ENCODE peak calls at places on chromosomes 7 and 10, in ten cellular contexts. One of them, this sample, is unnamed. For H3K36me3, the result is how much of the 10 kb centered on the place peaks cover.

GRCh38 chr7:73851410-73852338 is 9.3 kb upstream of the TMEM270 start:
- DNase-seq in pancreas: no peak
- DNase-seq in naive thymus-derived CD4-positive, alpha-beta T cell: no peak
- DNase-seq in RWPE2: no peak
- DNase-seq in HCT116: peak
- DNase-seq in heart left ventricle: no peak
- DNase-seq in GM23248: peak
- DNase-seq in tibial nerve: no peak
- DNase-seq in ascending aorta: no peak
- DNase-seq in suprapubic skin: no peak
- DNase-seq in this sample: no peak

GRCh38 chr7:44403176-44403759 is 77.9 kb upstream of the CAMK2B start:
- DNase-seq in pancreas: no peak
- DNase-seq in naive thymus-derived CD4-positive, alpha-beta T cell: no peak
- DNase-seq in RWPE2: no peak
- DNase-seq in HCT116: no peak
- DNase-seq in heart left ventricle: no peak
- DNase-seq in GM23248: no peak
- DNase-seq in tibial nerve: no peak
- DNase-seq in ascending aorta: no peak
- DNase-seq in suprapubic skin: no peak
- DNase-seq in this sample: no peak

GRCh38 chr7:82624337-82624736 is 180.8 kb upstream of the CACNA2D1 start:
- DNase-seq in pancreas: no peak
- DNase-seq in naive thymus-derived CD4-positive, alpha-beta T cell: no peak
- DNase-seq in RWPE2: no peak
- DNase-seq in HCT116: no peak
- DNase-seq in heart left ventricle: no peak
- DNase-seq in GM23248: peak
- DNase-seq in tibial nerve: no peak
- DNase-seq in ascending aorta: no peak
- DNase-seq in suprapubic skin: no peak
- DNase-seq in this sample: no peak

GRCh38 chr7:157272351-157273207 is 64.2 kb upstream of the DNAJB6 start:
- DNase-seq in pancreas: no peak
- DNase-seq in naive thymus-derived CD4-positive, alpha-beta T cell: no peak
- DNase-seq in RWPE2: no peak
- DNase-seq in HCT116: no peak
- DNase-seq in heart left ventricle: no peak
- DNase-seq in GM23248: no peak
- DNase-seq in tibial nerve: no peak
- DNase-seq in ascending aorta: no peak
- DNase-seq in suprapubic skin: peak
- DNase-seq in this sample: no peak

GRCh38 chr7:4246536-4246935 is 435.6 kb upstream of the FOXK1 start:
- DNase-seq in pancreas: no peak
- DNase-seq in naive thymus-derived CD4-positive, alpha-beta T cell: no peak
- DNase-seq in RWPE2: no peak
- DNase-seq in HCT116: no peak
- DNase-seq in heart left ventricle: no peak
- DNase-seq in GM23248: no peak
- DNase-seq in tibial nerve: no peak
- DNase-seq in ascending aorta: no peak
- DNase-seq in suprapubic skin: no peak
- DNase-seq in this sample: no peak

GRCh38 chr7:113945018-113945938 is 26.5 kb upstream of the PPP1R3A start:
- DNase-seq in pancreas: no peak
- DNase-seq in naive thymus-derived CD4-positive, alpha-beta T cell: no peak
- DNase-seq in RWPE2: no peak
- DNase-seq in HCT116: no peak
- DNase-seq in heart left ventricle: no peak
- DNase-seq in GM23248: no peak
- DNase-seq in tibial nerve: no peak
- DNase-seq in ascending aorta: no peak
- DNase-seq in suprapubic skin: no peak
- DNase-seq in this sample: no peak

GRCh38 chr7:111026806-111027205 is 64.1 kb upstream of the LRRN3 start:
- DNase-seq in pancreas: no peak
- DNase-seq in naive thymus-derived CD4-positive, alpha-beta T cell: no peak
- DNase-seq in RWPE2: no peak
- DNase-seq in HCT116: no peak
- DNase-seq in heart left ventricle: no peak
- DNase-seq in GM23248: no peak
- DNase-seq in tibial nerve: no peak
- DNase-seq in ascending aorta: no peak
- DNase-seq in suprapubic skin: no peak
- DNase-seq in this sample: no peak

GRCh38 chr10:113444766-113445365 is 108.0 kb upstream of the HABP2 start:
- DNase-seq in pancreas: no peak
- DNase-seq in naive thymus-derived CD4-positive, alpha-beta T cell: no peak
- DNase-seq in RWPE2: no peak
- DNase-seq in HCT116: no peak
- DNase-seq in heart left ventricle: no peak
- DNase-seq in GM23248: no peak
- DNase-seq in tibial nerve: no peak
- DNase-seq in ascending aorta: no peak
- DNase-seq in suprapubic skin: no peak
- DNase-seq in this sample: no peak

GRCh38 chr7:78492146-78492545 is 693.6 kb downstream of the PHTF2 start:
- DNase-seq in pancreas: no peak
- DNase-seq in naive thymus-derived CD4-positive, alpha-beta T cell: no peak
- DNase-seq in RWPE2: no peak
- DNase-seq in HCT116: no peak
- DNase-seq in heart left ventricle: no peak
- DNase-seq in GM23248: no peak
- DNase-seq in tibial nerve: no peak
- DNase-seq in ascending aorta: no peak
- DNase-seq in suprapubic skin: no peak
- DNase-seq in this sample: no peak

GRCh38 chr10:580796-581195 is 108.7 kb downstream of the DIP2C start:
- DNase-seq in pancreas: no peak
- DNase-seq in naive thymus-derived CD4-positive, alpha-beta T cell: no peak
- DNase-seq in RWPE2: no peak
- DNase-seq in HCT116: no peak
- DNase-seq in heart left ventricle: no peak
- DNase-seq in GM23248: peak
- DNase-seq in tibial nerve: no peak
- DNase-seq in ascending aorta: no peak
- DNase-seq in suprapubic skin: peak
- DNase-seq in this sample: no peak

GRCh38 chr10:60434418-60435046 is 44.9 kb upstream of the ANK3 start:
- DNase-seq in pancreas: peak
- DNase-seq in naive thymus-derived CD4-positive, alpha-beta T cell: peak
- DNase-seq in RWPE2: no peak
- DNase-seq in HCT116: peak
- DNase-seq in heart left ventricle: peak
- DNase-seq in GM23248: peak
- DNase-seq in tibial nerve: no peak
- DNase-seq in ascending aorta: no peak
- DNase-seq in suprapubic skin: no peak
- DNase-seq in this sample: no peak

GRCh38 chr7:100546868-100547800 is 8.1 kb downstream of the AGFG2 start:
- DNase-seq in pancreas: no peak
- DNase-seq in naive thymus-derived CD4-positive, alpha-beta T cell: no peak
- DNase-seq in RWPE2: no peak
- DNase-seq in HCT116: no peak
- DNase-seq in heart left ventricle: no peak
- DNase-seq in GM23248: no peak
- DNase-seq in tibial nerve: no peak
- DNase-seq in ascending aorta: no peak
- DNase-seq in suprapubic skin: no peak
- DNase-seq in this sample: no peak

GRCh38 chr7:108037748-108038147 is 34.8 kb upstream of the LAMB1 start:
- DNase-seq in pancreas: no peak
- DNase-seq in naive thymus-derived CD4-positive, alpha-beta T cell: no peak
- DNase-seq in RWPE2: no peak
- DNase-seq in HCT116: no peak
- DNase-seq in heart left ventricle: no peak
- DNase-seq in GM23248: no peak
- DNase-seq in tibial nerve: no peak
- DNase-seq in ascending aorta: no peak
- DNase-seq in suprapubic skin: no peak
- DNase-seq in this sample: no peak

GRCh38 chr10:35574924-35575352 is 30.2 kb upstream of the GJD4 start:
- DNase-seq in pancreas: no peak
- DNase-seq in naive thymus-derived CD4-positive, alpha-beta T cell: no peak
- DNase-seq in RWPE2: no peak
- DNase-seq in HCT116: no peak
- DNase-seq in heart left ventricle: no peak
- DNase-seq in GM23248: peak
- DNase-seq in tibial nerve: no peak
- DNase-seq in ascending aorta: no peak
- DNase-seq in suprapubic skin: no peak
- DNase-seq in this sample: no peak

GRCh38 chr7:90749774-90750173 is 153.7 kb downstream of the CDK14 start:
- DNase-seq in pancreas: no peak
- DNase-seq in naive thymus-derived CD4-positive, alpha-beta T cell: no peak
- DNase-seq in RWPE2: no peak
- DNase-seq in HCT116: no peak
- DNase-seq in heart left ventricle: no peak
- DNase-seq in GM23248: no peak
- DNase-seq in tibial nerve: no peak
- DNase-seq in ascending aorta: no peak
- DNase-seq in suprapubic skin: no peak
- DNase-seq in this sample: no peak

GRCh38 chr7:90752051-90752450 is 155.9 kb downstream of the CDK14 start:
- DNase-seq in pancreas: no peak
- DNase-seq in naive thymus-derived CD4-positive, alpha-beta T cell: no peak
- DNase-seq in RWPE2: no peak
- DNase-seq in HCT116: no peak
- DNase-seq in heart left ventricle: no peak
- DNase-seq in GM23248: no peak
- DNase-seq in tibial nerve: no peak
- DNase-seq in ascending aorta: no peak
- DNase-seq in suprapubic skin: no peak
- DNase-seq in this sample: no peak

GRCh38 chr7:90755041-90755440 is 158.9 kb downstream of the CDK14 start:
- DNase-seq in pancreas: no peak
- DNase-seq in naive thymus-derived CD4-positive, alpha-beta T cell: no peak
- DNase-seq in RWPE2: no peak
- DNase-seq in HCT116: no peak
- DNase-seq in heart left ventricle: no peak
- DNase-seq in GM23248: no peak
- DNase-seq in tibial nerve: no peak
- DNase-seq in ascending aorta: no peak
- DNase-seq in suprapubic skin: no peak
- DNase-seq in this sample: no peak

GRCh38 chr7:90749262-90749661 is 153.1 kb downstream of the CDK14 start:
- DNase-seq in pancreas: no peak
- DNase-seq in naive thymus-derived CD4-positive, alpha-beta T cell: no peak
- DNase-seq in RWPE2: no peak
- DNase-seq in HCT116: no peak
- DNase-seq in heart left ventricle: no peak
- DNase-seq in GM23248: no peak
- DNase-seq in tibial nerve: no peak
- DNase-seq in ascending aorta: no peak
- DNase-seq in suprapubic skin: no peak
- DNase-seq in this sample: no peak

GRCh38 chr7:90751595-90751994 is 155.5 kb downstream of the CDK14 start:
- DNase-seq in pancreas: no peak
- DNase-seq in naive thymus-derived CD4-positive, alpha-beta T cell: no peak
- DNase-seq in RWPE2: no peak
- DNase-seq in HCT116: no peak
- DNase-seq in heart left ventricle: no peak
- DNase-seq in GM23248: no peak
- DNase-seq in tibial nerve: no peak
- DNase-seq in ascending aorta: no peak
- DNase-seq in suprapubic skin: no peak
- DNase-seq in this sample: no peak
- H3K36me3 ChIP-seq in pancreas: under half
- H3K36me3 ChIP-seq in naive thymus-derived CD4-positive, alpha-beta T cell: under half
- H3K36me3 ChIP-seq in RWPE2: under half
- H3K36me3 ChIP-seq in HCT116: under half
- H3K36me3 ChIP-seq in heart left ventricle: under half
- H3K36me3 ChIP-seq in GM23248: under half
- H3K36me3 ChIP-seq in tibial nerve: under half
- H3K36me3 ChIP-seq in ascending aorta: under half
- H3K36me3 ChIP-seq in suprapubic skin: under half
- H3K36me3 ChIP-seq in this sample: under half

GRCh38 chr7:2210551-2211258 is 22.0 kb downstream of the MAD1L1 start:
- DNase-seq in pancreas: no peak
- DNase-seq in naive thymus-derived CD4-positive, alpha-beta T cell: no peak
- DNase-seq in RWPE2: peak
- DNase-seq in HCT116: no peak
- DNase-seq in heart left ventricle: no peak
- DNase-seq in GM23248: no peak
- DNase-seq in tibial nerve: no peak
- DNase-seq in ascending aorta: no peak
- DNase-seq in suprapubic skin: peak
- DNase-seq in this sample: no peak
- H3K36me3 ChIP-seq in pancreas: under half
- H3K36me3 ChIP-seq in naive thymus-derived CD4-positive, alpha-beta T cell: half or more
- H3K36me3 ChIP-seq in RWPE2: half or more
- H3K36me3 ChIP-seq in HCT116: under half
- H3K36me3 ChIP-seq in heart left ventricle: under half
- H3K36me3 ChIP-seq in GM23248: under half
- H3K36me3 ChIP-seq in tibial nerve: under half
- H3K36me3 ChIP-seq in ascending aorta: under half
- H3K36me3 ChIP-seq in suprapubic skin: half or more
- H3K36me3 ChIP-seq in this sample: under half

DNA sequence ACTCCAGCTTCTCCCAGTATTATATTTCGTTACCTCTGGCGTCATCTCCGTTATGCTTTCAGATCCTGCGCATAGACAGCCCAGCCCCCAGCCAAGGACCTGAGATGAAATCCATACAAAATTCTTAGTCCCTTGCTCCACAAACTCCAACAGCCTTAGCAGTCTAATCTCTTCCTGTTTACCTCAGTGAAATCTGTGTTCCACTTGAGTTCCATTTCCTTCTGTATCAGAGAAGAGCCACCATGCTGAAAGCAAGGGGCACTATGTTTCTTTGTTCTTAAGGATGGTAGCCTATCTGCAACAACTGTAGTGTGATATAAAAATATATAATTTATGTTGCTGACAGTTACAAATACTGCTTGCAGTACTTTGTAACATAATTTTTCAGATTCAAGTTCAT is 59.8 kb downstream of the PTEN start:
- DNase-seq in pancreas: no peak
- DNase-seq in naive thymus-derived CD4-positive, alpha-beta T cell: no peak
- DNase-seq in RWPE2: no peak
- DNase-seq in HCT116: no peak
- DNase-seq in heart left ventricle: no peak
- DNase-seq in GM23248: no peak
- DNase-seq in tibial nerve: no peak
- DNase-seq in ascending aorta: no peak
- DNase-seq in suprapubic skin: no peak
- DNase-seq in this sample: no peak
- H3K36me3 ChIP-seq in pancreas: under half
- H3K36me3 ChIP-seq in naive thymus-derived CD4-positive, alpha-beta T cell: under half
- H3K36me3 ChIP-seq in RWPE2: under half
- H3K36me3 ChIP-seq in HCT116: under half
- H3K36me3 ChIP-seq in heart left ventricle: under half
- H3K36me3 ChIP-seq in GM23248: under half
- H3K36me3 ChIP-seq in tibial nerve: under half
- H3K36me3 ChIP-seq in ascending aorta: under half
- H3K36me3 ChIP-seq in suprapubic skin: under half
- H3K36me3 ChIP-seq in this sample: under half

DNA sequence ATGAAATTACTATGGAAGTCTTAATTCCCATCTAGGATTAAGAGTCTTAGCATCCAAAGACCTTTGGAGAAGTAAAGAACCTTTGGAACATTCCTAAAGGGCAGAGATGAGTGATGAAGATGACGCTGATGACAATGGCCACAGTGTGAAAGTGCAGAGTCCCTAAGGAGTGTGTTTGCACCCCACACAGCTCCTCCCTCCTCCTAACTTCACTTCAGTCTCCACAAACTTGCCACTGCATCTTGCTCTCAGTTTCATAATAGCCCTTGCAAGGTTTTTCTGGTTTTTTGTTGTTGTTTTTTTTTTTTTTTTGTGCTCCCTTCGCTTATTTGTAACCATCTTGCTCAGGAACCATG is 117.5 kb upstream of the ANLN start:
- DNase-seq in pancreas: no peak
- DNase-seq in naive thymus-derived CD4-positive, alpha-beta T cell: no peak
- DNase-seq in RWPE2: no peak
- DNase-seq in HCT116: no peak
- DNase-seq in heart left ventricle: no peak
- DNase-seq in GM23248: no peak
- DNase-seq in tibial nerve: no peak
- DNase-seq in ascending aorta: no peak
- DNase-seq in suprapubic skin: no peak
- DNase-seq in this sample: no peak
- H3K36me3 ChIP-seq in pancreas: under half
- H3K36me3 ChIP-seq in naive thymus-derived CD4-positive, alpha-beta T cell: under half
- H3K36me3 ChIP-seq in RWPE2: under half
- H3K36me3 ChIP-seq in HCT116: under half
- H3K36me3 ChIP-seq in heart left ventricle: under half
- H3K36me3 ChIP-seq in GM23248: under half
- H3K36me3 ChIP-seq in tibial nerve: under half
- H3K36me3 ChIP-seq in ascending aorta: under half
- H3K36me3 ChIP-seq in suprapubic skin: under half
- H3K36me3 ChIP-seq in this sample: under half

This sample was measured in CD8-positive, alpha-beta memory T cell.